ENCODE peak calls at places on chromosome 3, in eight cellular contexts. U is activated CD4-positive, alpha-beta T cell treated with anti-CD3 and anti-CD28 coated beads for 24 hours; M is cardiac muscle cell; X is GM10248; L is substantia nigra; C is AML-193; A is pons; Z is HTR-8/SVneo. J is an unnamed sample.

GRCh38 chr3:110576962-110577361 is 494.7 kb upstream of the NECTIN3 start:
- DNase-seq in U (no peak), M (no peak), X (no peak), L (no peak), C (no peak), A (no peak), Z (peak), J (no peak)

GRCh38 chr3:170204023-170204472 is 18.2 kb upstream of the PRKCI start:
- DNase-seq in U (no peak), M (no peak), X (no peak), L (no peak), C (no peak), A (no peak), Z (no peak), J (no peak)

GRCh38 chr3:167958141-167958540 is 137.6 kb downstream of the GOLIM4 start:
- DNase-seq in U (no peak), M (no peak), X (no peak), L (no peak), C (no peak), A (no peak), Z (no peak), J (no peak)

GRCh38 chr3:46469680-46470357 is 5.1 kb upstream of the LTF start:
- DNase-seq in U (no peak), M (no peak), X (no peak), L (no peak), C (peak), A (no peak), Z (no peak), J (no peak)

GRCh38 chr3:128247841-128248240 is 94.6 kb downstream of the EEFSEC start:
- DNase-seq in U (no peak), M (no peak), X (no peak), L (no peak), C (no peak), A (no peak), Z (no peak), J (no peak)

GRCh38 chr3:141798455-141798854 is 35.2 kb downstream of the GRK7 start:
- DNase-seq in U (no peak), M (no peak), X (no peak), L (no peak), C (no peak), A (no peak), Z (no peak), J (no peak)

GRCh38 chr3:51977449-51978142 is 2.7 kb downstream of the ABHD14A start:
- DNase-seq in U (no peak), M (no peak), X (no peak), L (no peak), C (no peak), A (no peak), Z (no peak), J (no peak)

GRCh38 chr3:197381371-197381770 is 83.0 kb upstream of the DLG1 start:
- DNase-seq in U (no peak), M (no peak), X (no peak), L (no peak), C (no peak), A (no peak), Z (no peak), J (no peak)

GRCh38 chr3:126961791-126962461 is 21.0 kb upstream of the PLXNA1 start:
- DNase-seq in U (no peak), M (no peak), X (no peak), L (no peak), C (no peak), A (no peak), Z (no peak), J (no peak)

GRCh38 chr3:136819784-136820640 is 1.1 kb downstream of the SLC35G2 start:
- DNase-seq in U (no peak), M (peak), X (no peak), L (peak), C (peak), A (no peak), Z (peak), J (no peak)

GRCh38 chr3:140420621-140421357 is 257.1 kb upstream of the TRIM42 start:
- DNase-seq in U (no peak), M (no peak), X (no peak), L (no peak), C (no peak), A (no peak), Z (peak), J (no peak)

GRCh38 chr3:191244242-191244867 is 45.3 kb downstream of the OSTN start:
- DNase-seq in U (no peak), M (no peak), X (peak), L (no peak), C (peak), A (no peak), Z (peak), J (no peak)

GRCh38 chr3:101279162-101279561 is 41.2 kb downstream of the IMPG2 start:
- DNase-seq in U (no peak), M (no peak), X (no peak), L (no peak), C (no peak), A (no peak), Z (no peak), J (no peak)

GRCh38 chr3:145902166-145902565 is 258.8 kb downstream of the PLOD2 start:
- DNase-seq in U (no peak), M (no peak), X (no peak), L (no peak), C (no peak), A (no peak), Z (no peak), J (no peak)

GRCh38 chr3:8236264-8236663 is 265.4 kb upstream of the LMCD1 start:
- DNase-seq in U (no peak), M (no peak), X (no peak), L (no peak), C (no peak), A (no peak), Z (no peak), J (no peak)

GRCh38 chr3:11477286-11477935 is 166.3 kb downstream of the VGLL4 start:
- DNase-seq in U (no peak), M (no peak), X (no peak), L (no peak), C (no peak), A (no peak), Z (no peak), J (no peak)

GRCh38 chr3:60017631-60018030 is 967.8 kb upstream of the CFAP20DC start:
- DNase-seq in U (peak), M (no peak), X (no peak), L (no peak), C (no peak), A (no peak), Z (no peak), J (no peak)

GRCh38 chr3:147387550-147388394 is 18.6 kb downstream of the ZIC4 start:
- DNase-seq in U (no peak), M (no peak), X (no peak), L (no peak), C (no peak), A (no peak), Z (no peak), J (no peak)

GRCh38 chr3:155555479-155556065 is 189.3 kb downstream of the PLCH1 start:
- DNase-seq in U (no peak), M (no peak), X (no peak), L (no peak), C (no peak), A (no peak), Z (no peak), J (no peak)

GRCh38 chr3:30760040-30760439 is 134.4 kb downstream of the GADL1 start:
- DNase-seq in U (no peak), M (no peak), X (no peak), L (no peak), C (no peak), A (no peak), Z (no peak), J (no peak)

GRCh38 chr3:52874160-52874701 is 23.1 kb downstream of the STIMATE start:
- DNase-seq in U (no peak), M (no peak), X (no peak), L (no peak), C (no peak), A (no peak), Z (no peak), J (no peak)

GRCh38 chr3:66121288-66121687 is 82.6 kb upstream of the MAGI1 start:
- DNase-seq in U (no peak), M (no peak), X (no peak), L (no peak), C (no peak), A (no peak), Z (no peak), J (no peak)

GRCh38 chr3:71102111-71103039 is 481.2 kb downstream of the FOXP1 start:
- DNase-seq in U (no peak), M (no peak), X (no peak), L (no peak), C (no peak), A (no peak), Z (peak), J (no peak)

GRCh38 chr3:68876112-68876713 is 56.1 kb downstream of the TAFA4 start:
- DNase-seq in U (peak), M (peak), X (peak), L (no peak), C (peak), A (peak), Z (peak), J (no peak)

GRCh38 chr3:52339612-52340011 is 23.5 kb downstream of the DNAH1 start:
- DNase-seq in U (peak), M (peak), X (peak), L (no peak), C (peak), A (peak), Z (peak), J (no peak)

GRCh38 chr3:176523114-176523513 is 674.2 kb downstream of the TBL1XR1 start:
- DNase-seq in U (no peak), M (no peak), X (no peak), L (no peak), C (no peak), A (no peak), Z (no peak), J (no peak)

GRCh38 chr3:149091983-149092382 is 5.7 kb upstream of the HLTF start:
- DNase-seq in U (no peak), M (no peak), X (no peak), L (no peak), C (no peak), A (no peak), Z (no peak), J (no peak)

GRCh38 chr3:146044046-146044445 is 116.9 kb downstream of the PLOD2 start:
- DNase-seq in U (no peak), M (no peak), X (no peak), L (no peak), C (no peak), A (no peak), Z (no peak), J (no peak)

GRCh38 chr3:67858492-67858891 is 204.1 kb upstream of the SUCLG2 start:
- DNase-seq in U (no peak), M (no peak), X (no peak), L (no peak), C (peak), A (no peak), Z (no peak), J (no peak)

GRCh38 chr3:30810617-30811016 is 83.8 kb downstream of the GADL1 start:
- DNase-seq in U (no peak), M (no peak), X (no peak), L (no peak), C (no peak), A (no peak), Z (no peak), J (no peak)

J was measured in occipital lobe.